ENCODE peak calls at places on chromosomes 1 and 21, in nine cellular contexts. One of them, this sample, is unnamed.

GRCh38 chr21:46001821-46002681 is 20.5 kb downstream of the COL6A1 start:
- DNase-seq in fibroblast of mammary gland: no peak
- DNase-seq in neural crest cell: no peak
- DNase-seq in activated T-helper 2 cell treated with anti-CD3 and anti-CD28 coated beads, Interferon-gamma antibody, Interleukin-2, Interleukin-4, amounts not matched to agents 10 μg/mL and 5 μg/mL and 100 μg/mL, durations not matched to agents 14 hours and 24 hours and 36 hours: peak
- DNase-seq in stimulated activated CD8-positive, alpha-beta memory T cell treated with anti-CD3 and anti-CD28 coated beads, Interleukin-7, amount 100 ng/mL, for 1 hour: no peak
- DNase-seq in left ventricle myocardium inferior: peak
- DNase-seq in IMR-90: no peak
- DNase-seq in lower leg skin: peak
- DNase-seq in BJ: no peak
- DNase-seq in this sample: no peak

GRCh38 chr1:45337630-45338320 is 2.2 kb upstream of the TOE1 start:
- DNase-seq in fibroblast of mammary gland: no peak
- DNase-seq in neural crest cell: no peak
- DNase-seq in activated T-helper 2 cell treated with anti-CD3 and anti-CD28 coated beads, Interferon-gamma antibody, Interleukin-2, Interleukin-4, amounts not matched to agents 10 μg/mL and 5 μg/mL and 100 μg/mL, durations not matched to agents 14 hours and 24 hours and 36 hours: no peak
- DNase-seq in stimulated activated CD8-positive, alpha-beta memory T cell treated with anti-CD3 and anti-CD28 coated beads, Interleukin-7, amount 100 ng/mL, for 1 hour: no peak
- DNase-seq in left ventricle myocardium inferior: no peak
- DNase-seq in IMR-90: no peak
- DNase-seq in lower leg skin: no peak
- DNase-seq in BJ: no peak
- DNase-seq in this sample: no peak

GRCh38 chr1:212040629-212041028 is 5.1 kb downstream of the DTL start:
- DNase-seq in fibroblast of mammary gland: no peak
- DNase-seq in neural crest cell: no peak
- DNase-seq in activated T-helper 2 cell treated with anti-CD3 and anti-CD28 coated beads, Interferon-gamma antibody, Interleukin-2, Interleukin-4, amounts not matched to agents 10 μg/mL and 5 μg/mL and 100 μg/mL, durations not matched to agents 14 hours and 24 hours and 36 hours: no peak
- DNase-seq in stimulated activated CD8-positive, alpha-beta memory T cell treated with anti-CD3 and anti-CD28 coated beads, Interleukin-7, amount 100 ng/mL, for 1 hour: no peak
- DNase-seq in left ventricle myocardium inferior: no peak
- DNase-seq in IMR-90: no peak
- DNase-seq in lower leg skin: no peak
- DNase-seq in BJ: no peak
- DNase-seq in this sample: no peak

GRCh38 chr1:115336741-115337140 is 1.3 kb downstream of the NGF start:
- DNase-seq in fibroblast of mammary gland: no peak
- DNase-seq in neural crest cell: no peak
- DNase-seq in activated T-helper 2 cell treated with anti-CD3 and anti-CD28 coated beads, Interferon-gamma antibody, Interleukin-2, Interleukin-4, amounts not matched to agents 10 μg/mL and 5 μg/mL and 100 μg/mL, durations not matched to agents 14 hours and 24 hours and 36 hours: no peak
- DNase-seq in stimulated activated CD8-positive, alpha-beta memory T cell treated with anti-CD3 and anti-CD28 coated beads, Interleukin-7, amount 100 ng/mL, for 1 hour: no peak
- DNase-seq in left ventricle myocardium inferior: no peak
- DNase-seq in IMR-90: no peak
- DNase-seq in lower leg skin: peak
- DNase-seq in BJ: no peak
- DNase-seq in this sample: no peak

GRCh38 chr1:90347366-90347765 is 352.5 kb downstream of the ZNF326 start:
- DNase-seq in fibroblast of mammary gland: no peak
- DNase-seq in neural crest cell: no peak
- DNase-seq in activated T-helper 2 cell treated with anti-CD3 and anti-CD28 coated beads, Interferon-gamma antibody, Interleukin-2, Interleukin-4, amounts not matched to agents 10 μg/mL and 5 μg/mL and 100 μg/mL, durations not matched to agents 14 hours and 24 hours and 36 hours: no peak
- DNase-seq in stimulated activated CD8-positive, alpha-beta memory T cell treated with anti-CD3 and anti-CD28 coated beads, Interleukin-7, amount 100 ng/mL, for 1 hour: no peak
- DNase-seq in left ventricle myocardium inferior: no peak
- DNase-seq in IMR-90: no peak
- DNase-seq in lower leg skin: no peak
- DNase-seq in BJ: no peak
- DNase-seq in this sample: no peak

GRCh38 chr21:36754241-36754881 is 55.4 kb downstream of the SIM2 start:
- DNase-seq in fibroblast of mammary gland: no peak
- DNase-seq in neural crest cell: no peak
- DNase-seq in activated T-helper 2 cell treated with anti-CD3 and anti-CD28 coated beads, Interferon-gamma antibody, Interleukin-2, Interleukin-4, amounts not matched to agents 10 μg/mL and 5 μg/mL and 100 μg/mL, durations not matched to agents 14 hours and 24 hours and 36 hours: no peak
- DNase-seq in stimulated activated CD8-positive, alpha-beta memory T cell treated with anti-CD3 and anti-CD28 coated beads, Interleukin-7, amount 100 ng/mL, for 1 hour: no peak
- DNase-seq in left ventricle myocardium inferior: no peak
- DNase-seq in IMR-90: no peak
- DNase-seq in lower leg skin: no peak
- DNase-seq in BJ: no peak
- DNase-seq in this sample: no peak

GRCh38 chr21:39854572-39854971 is 12.7 kb upstream of the PCP4 start:
- DNase-seq in fibroblast of mammary gland: no peak
- DNase-seq in neural crest cell: no peak
- DNase-seq in activated T-helper 2 cell treated with anti-CD3 and anti-CD28 coated beads, Interferon-gamma antibody, Interleukin-2, Interleukin-4, amounts not matched to agents 10 μg/mL and 5 μg/mL and 100 μg/mL, durations not matched to agents 14 hours and 24 hours and 36 hours: no peak
- DNase-seq in stimulated activated CD8-positive, alpha-beta memory T cell treated with anti-CD3 and anti-CD28 coated beads, Interleukin-7, amount 100 ng/mL, for 1 hour: no peak
- DNase-seq in left ventricle myocardium inferior: no peak
- DNase-seq in IMR-90: no peak
- DNase-seq in lower leg skin: no peak
- DNase-seq in BJ: no peak
- DNase-seq in this sample: no peak

GRCh38 chr1:99266731-99267130 is 2.4 kb downstream of the PLPPR4 start:
- DNase-seq in fibroblast of mammary gland: peak
- DNase-seq in neural crest cell: no peak
- DNase-seq in activated T-helper 2 cell treated with anti-CD3 and anti-CD28 coated beads, Interferon-gamma antibody, Interleukin-2, Interleukin-4, amounts not matched to agents 10 μg/mL and 5 μg/mL and 100 μg/mL, durations not matched to agents 14 hours and 24 hours and 36 hours: no peak
- DNase-seq in stimulated activated CD8-positive, alpha-beta memory T cell treated with anti-CD3 and anti-CD28 coated beads, Interleukin-7, amount 100 ng/mL, for 1 hour: no peak
- DNase-seq in left ventricle myocardium inferior: no peak
- DNase-seq in IMR-90: peak
- DNase-seq in lower leg skin: no peak
- DNase-seq in BJ: peak
- DNase-seq in this sample: no peak

GRCh38 chr1:236907205-236907604 is 97.0 kb downstream of the MT1HL1 start:
- DNase-seq in fibroblast of mammary gland: no peak
- DNase-seq in neural crest cell: no peak
- DNase-seq in activated T-helper 2 cell treated with anti-CD3 and anti-CD28 coated beads, Interferon-gamma antibody, Interleukin-2, Interleukin-4, amounts not matched to agents 10 μg/mL and 5 μg/mL and 100 μg/mL, durations not matched to agents 14 hours and 24 hours and 36 hours: no peak
- DNase-seq in stimulated activated CD8-positive, alpha-beta memory T cell treated with anti-CD3 and anti-CD28 coated beads, Interleukin-7, amount 100 ng/mL, for 1 hour: no peak
- DNase-seq in left ventricle myocardium inferior: no peak
- DNase-seq in IMR-90: no peak
- DNase-seq in lower leg skin: no peak
- DNase-seq in BJ: no peak
- DNase-seq in this sample: no peak

GRCh38 chr1:208154679-208155078 is 89.5 kb downstream of the PLXNA2 start:
- DNase-seq in fibroblast of mammary gland: no peak
- DNase-seq in neural crest cell: no peak
- DNase-seq in activated T-helper 2 cell treated with anti-CD3 and anti-CD28 coated beads, Interferon-gamma antibody, Interleukin-2, Interleukin-4, amounts not matched to agents 10 μg/mL and 5 μg/mL and 100 μg/mL, durations not matched to agents 14 hours and 24 hours and 36 hours: no peak
- DNase-seq in stimulated activated CD8-positive, alpha-beta memory T cell treated with anti-CD3 and anti-CD28 coated beads, Interleukin-7, amount 100 ng/mL, for 1 hour: no peak
- DNase-seq in left ventricle myocardium inferior: no peak
- DNase-seq in IMR-90: no peak
- DNase-seq in lower leg skin: no peak
- DNase-seq in BJ: no peak
- DNase-seq in this sample: no peak

GRCh38 chr21:33884361-33885157 is 31.0 kb downstream of the ATP5PO start:
- DNase-seq in fibroblast of mammary gland: peak
- DNase-seq in neural crest cell: no peak
- DNase-seq in activated T-helper 2 cell treated with anti-CD3 and anti-CD28 coated beads, Interferon-gamma antibody, Interleukin-2, Interleukin-4, amounts not matched to agents 10 μg/mL and 5 μg/mL and 100 μg/mL, durations not matched to agents 14 hours and 24 hours and 36 hours: no peak
- DNase-seq in stimulated activated CD8-positive, alpha-beta memory T cell treated with anti-CD3 and anti-CD28 coated beads, Interleukin-7, amount 100 ng/mL, for 1 hour: no peak
- DNase-seq in left ventricle myocardium inferior: no peak
- DNase-seq in IMR-90: no peak
- DNase-seq in lower leg skin: no peak
- DNase-seq in BJ: peak
- DNase-seq in this sample: no peak

GRCh38 chr1:228837817-228838716 is 102.8 kb downstream of the RHOU start:
- DNase-seq in fibroblast of mammary gland: peak
- DNase-seq in neural crest cell: no peak
- DNase-seq in activated T-helper 2 cell treated with anti-CD3 and anti-CD28 coated beads, Interferon-gamma antibody, Interleukin-2, Interleukin-4, amounts not matched to agents 10 μg/mL and 5 μg/mL and 100 μg/mL, durations not matched to agents 14 hours and 24 hours and 36 hours: no peak
- DNase-seq in stimulated activated CD8-positive, alpha-beta memory T cell treated with anti-CD3 and anti-CD28 coated beads, Interleukin-7, amount 100 ng/mL, for 1 hour: no peak
- DNase-seq in left ventricle myocardium inferior: no peak
- DNase-seq in IMR-90: peak
- DNase-seq in lower leg skin: no peak
- DNase-seq in BJ: peak
- DNase-seq in this sample: no peak